ENCODE peak calls at places on chromosome 5, in eight cellular contexts. W is fibroblast of mammary gland, D is A549, N is GM23338, V is endodermal cell, P is GM12865, I is vagina, S is Peyer's patch. U is an unnamed sample.

GRCh38 chr5:168947212-168947868 is 353.6 kb downstream of the SLIT3 start:
- DNase-seq in W (peak), D (peak), N (peak), V (peak), P (peak), I (no peak), S (no peak), U (no peak)

GRCh38 chr5:127001621-127002296 is 28.6 kb downstream of the MARCHF3 start:
- DNase-seq in W (peak), D (no peak), N (no peak), V (no peak), P (no peak), I (no peak), S (no peak), U (peak)

GRCh38 chr5:43085453-43085852 is 35.3 kb upstream of the ZNF131 start:
- DNase-seq in W (no peak), D (no peak), N (no peak), V (no peak), P (no peak), I (no peak), S (no peak), U (no peak)

GRCh38 chr5:77869115-77869798 is 93.1 kb upstream of the TBCA start:
- DNase-seq in W (no peak), D (no peak), N (no peak), V (no peak), P (no peak), I (no peak), S (no peak), U (no peak)

GRCh38 chr5:180166168-180166567 is 42.8 kb downstream of the RASGEF1C start:
- DNase-seq in W (no peak), D (no peak), N (no peak), V (no peak), P (no peak), I (no peak), S (no peak), U (no peak)

GRCh38 chr5:119022017-119022745 is 33.8 kb upstream of the DTWD2 start:
- DNase-seq in W (peak), D (peak), N (peak), V (no peak), P (peak), I (no peak), S (no peak), U (peak)

GRCh38 chr5:54985301-54986268 is at the start of gene ESM1:
- DNase-seq in W (peak), D (no peak), N (peak), V (no peak), P (no peak), I (no peak), S (no peak), U (no peak)

GRCh38 chr5:9148242-9148641 is 397.6 kb downstream of the SEMA5A start:
- DNase-seq in W (peak), D (no peak), N (no peak), V (no peak), P (no peak), I (no peak), S (no peak), U (no peak)

GRCh38 chr5:60102961-60103683 is 209.6 kb upstream of the PDE4D start:
- DNase-seq in W (peak), D (peak), N (no peak), V (no peak), P (no peak), I (no peak), S (no peak), U (peak)

GRCh38 chr5:132272341-132273210 is 15.1 kb downstream of the PDLIM4 start:
- DNase-seq in W (peak), D (peak), N (peak), V (peak), P (peak), I (peak), S (peak), U (no peak)

GRCh38 chr5:143837306-143837848 is 25.4 kb downstream of the HMHB1 start:
- DNase-seq in W (peak), D (no peak), N (no peak), V (no peak), P (no peak), I (no peak), S (no peak), U (peak)

GRCh38 chr5:5967945-5968344 is 410.4 kb downstream of the MED10 start:
- DNase-seq in W (no peak), D (no peak), N (no peak), V (no peak), P (no peak), I (no peak), S (no peak), U (no peak)

GRCh38 chr5:168881427-168882149 is 302.4 kb upstream of the PANK3 start:
- DNase-seq in W (no peak), D (no peak), N (peak), V (peak), P (peak), I (no peak), S (no peak), U (no peak)

GRCh38 chr5:107072967-107073366 is 597.8 kb downstream of the EFNA5 start:
- DNase-seq in W (no peak), D (no peak), N (no peak), V (no peak), P (no peak), I (no peak), S (no peak), U (no peak)

GRCh38 chr5:83957188-83957587 is 236.5 kb upstream of the HAPLN1 start:
- DNase-seq in W (peak), D (no peak), N (peak), V (no peak), P (no peak), I (no peak), S (no peak), U (no peak)

GRCh38 chr5:36897616-36898015 is 21.0 kb downstream of the NIPBL start:
- DNase-seq in W (peak), D (no peak), N (no peak), V (no peak), P (no peak), I (no peak), S (no peak), U (no peak)

GRCh38 chr5:39518516-39518915 is 93.7 kb upstream of the DAB2 start:
- DNase-seq in W (peak), D (no peak), N (peak), V (no peak), P (no peak), I (no peak), S (no peak), U (peak)

GRCh38 chr5:1004598-1005361 is 3.8 kb upstream of the NKD2 start:
- DNase-seq in W (peak), D (peak), N (peak), V (peak), P (no peak), I (no peak), S (peak), U (no peak)
- H3K4me3 ChIP-seq in W (peak), D (peak), N (peak), V (peak), P (no peak), I (peak), S (peak), U (no peak)

GRCh38 chr5:57306359-57306758 is 132.5 kb downstream of the GPBP1 start:
- DNase-seq in W (no peak), D (no peak), N (no peak), V (no peak), P (no peak), I (no peak), S (no peak), U (no peak)

GRCh38 chr5:57302164-57302563 is 128.3 kb downstream of the GPBP1 start:
- DNase-seq in W (peak), D (no peak), N (no peak), V (peak), P (peak), I (no peak), S (no peak), U (no peak)

GRCh38 chr5:57302643-57303042 is 128.8 kb downstream of the GPBP1 start:
- DNase-seq in W (peak), D (no peak), N (no peak), V (no peak), P (no peak), I (no peak), S (no peak), U (peak)

GRCh38 chr5:57304931-57305330 is 131.1 kb downstream of the GPBP1 start:
- DNase-seq in W (no peak), D (no peak), N (no peak), V (no peak), P (no peak), I (no peak), S (no peak), U (no peak)

DNA sequence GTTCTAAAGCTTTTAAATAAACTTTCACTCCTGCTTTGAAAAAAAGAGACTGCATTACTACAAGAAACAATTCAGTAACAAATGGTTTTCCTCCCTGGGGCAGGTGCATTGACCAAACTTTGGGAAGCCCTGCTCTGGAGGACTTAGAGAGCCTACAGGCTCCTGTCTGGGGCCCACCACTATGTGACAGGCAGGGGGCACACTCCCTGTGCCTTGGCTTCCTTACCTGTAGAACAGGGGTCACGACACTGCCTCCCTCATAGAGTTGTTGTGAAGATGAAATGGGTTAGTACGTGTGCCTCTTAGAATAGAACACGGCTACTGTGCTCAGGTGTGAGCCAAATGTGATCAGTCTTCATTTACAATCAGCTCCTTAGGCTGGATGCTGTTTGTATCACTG is 130.1 kb downstream of the GPBP1 start:
- DNase-seq in W (no peak), D (no peak), N (peak), V (peak), P (peak), I (peak), S (no peak), U (no peak)
- TF ChIP-seq CTCF in W (no peak), D (no peak), N (peak), V (peak), P (no peak), I (no peak), S (no peak), U (no peak)

GRCh38 chr5:16937023-16937379 is 913 bp upstream of the MYO10 start:
- DNase-seq in W (no peak), D (no peak), N (peak), V (no peak), P (no peak), I (no peak), S (peak), U (no peak)
- H3K4me3 ChIP-seq in W (peak), D (peak), N (peak), V (peak), P (no peak), I (peak), S (peak), U (peak)

GRCh38 chr5:150398432-150399157 is 14.1 kb downstream of the CD74 start:
- DNase-seq in W (no peak), D (peak), N (peak), V (peak), P (peak), I (no peak), S (no peak), U (no peak)
- TF ChIP-seq CTCF in W (peak), D (no peak), N (no peak), V (peak), P (peak), I (no peak), S (peak), U (peak)

U was measured in AG04449.